ENCODE peak calls at places on chromosomes 2 and 18, in six cellular contexts. R is colonic mucosa, Y is endothelial cell, N is LoVo, Z is lower lobe of right lung, T is neural progenitor cell. O is an unnamed sample.

GRCh38 chr2:85194780-85195480 is 61.7 kb downstream of the TCF7L1 start:
- DNase-seq in N (no peak), Y (no peak), R (no peak), Z (no peak), T (no peak), O (no peak)

GRCh38 chr18:45993441-45993840 is 26.3 kb upstream of the EPG5 start:
- DNase-seq in Z (no peak), T (no peak), N (no peak), Y (no peak), R (no peak), O (peak; percentile 33)

GRCh38 chr2:219434718-219435525 is at the start of gene SPEG:
- DNase-seq in Y (no peak), T (peak; percentile 59), Z (no peak), R (no peak), N (no peak), O (no peak)

GRCh38 chr2:127086800-127087737 is 19.9 kb downstream of the BIN1 start:
- DNase-seq in N (no peak), T (peak; percentile 76), R (no peak), Y (peak; percentile 84), Z (no peak), O (no peak)

GRCh38 chr2:78811955-78812610 is 213.4 kb upstream of the REG3G start:
- DNase-seq in N (no peak), T (no peak), Y (no peak), Z (no peak), R (no peak), O (no peak)

GRCh38 chr2:224163573-224164307 is 124.7 kb upstream of the SERPINE2 start:
- DNase-seq in Y (no peak), Z (no peak), T (no peak), N (peak; percentile 73), R (no peak), O (peak; percentile 55)

GRCh38 chr2:170155022-170155722 is 22.8 kb upstream of the MYO3B start:
- DNase-seq in T (peak; percentile 44), R (no peak), Y (peak; percentile 12), N (no peak), Z (no peak), O (no peak)

GRCh38 chr18:8754995-8755955 is 49.9 kb downstream of the MTCL1 start:
- DNase-seq in T (no peak), R (no peak), Z (no peak), Y (no peak), N (no peak), O (no peak)

GRCh38 chr2:241391892-241392665 is 36.0 kb downstream of the FARP2 start:
- DNase-seq in R (peak; percentile 58), Y (peak; percentile 27), T (peak; percentile 66), N (no peak), Z (no peak), O (no peak)

GRCh38 chr2:240310201-240310600 is 125.3 kb upstream of the GPC1 start:
- DNase-seq in Y (no peak), Z (no peak), T (no peak), R (no peak), N (no peak), O (no peak)

GRCh38 chr2:40095003-40095402 is 315.9 kb upstream of the THUMPD2 start:
- DNase-seq in Y (no peak), N (peak; percentile 11), Z (no peak), R (no peak), T (no peak), O (no peak)

GRCh38 chr2:238868616-238869292 is 20.9 kb downstream of the TWIST2 start:
- DNase-seq in Z (peak; percentile 85), T (no peak), N (no peak), R (no peak), Y (no peak), O (no peak)

GRCh38 chr18:10122116-10122515 is 208.3 kb downstream of the VAPA start:
- DNase-seq in R (no peak), Z (no peak), Y (no peak), T (no peak), N (no peak), O (no peak)

GRCh38 chr2:99485411-99485810 is 4.4 kb downstream of the REV1 start:
- DNase-seq in R (no peak), T (no peak), N (no peak), Y (no peak), Z (no peak), O (no peak)

GRCh38 chr2:239297142-239298125 is 103.4 kb downstream of the HDAC4 start:
- DNase-seq in N (no peak), Y (no peak), Z (no peak), T (no peak), R (no peak), O (no peak)

GRCh38 chr2:73947412-73948018 is 20.8 kb downstream of the DGUOK start:
- DNase-seq in Z (no peak), R (no peak), N (no peak), Y (no peak), T (no peak), O (no peak)

GRCh38 chr2:237408280-237408679 is 5.7 kb downstream of the COL6A3 start:
- DNase-seq in R (no peak), Y (no peak), Z (no peak), T (no peak), N (no peak), O (no peak)

GRCh38 chr18:389658-390357 is 110.7 kb downstream of the COLEC12 start:
- DNase-seq in R (no peak), T (no peak), Z (no peak), N (no peak), Y (peak; percentile 12), O (no peak)

GRCh38 chr2:24969784-24970183 is 2.0 kb downstream of the DNAJC27 start:
- DNase-seq in T (no peak), N (no peak), Z (no peak), Y (no peak), R (no peak), O (no peak)

GRCh38 chr2:20077411-20077940 is 26.0 kb upstream of the LAPTM4A start:
- DNase-seq in T (no peak), R (no peak), Z (no peak), N (no peak), Y (no peak), O (no peak)